ENCODE peak calls at places on chromosomes 6 and 20, in nine cellular contexts. Q is mucosa of descending colon; M is tibial artery; D is heart left ventricle; C is retinal pigment epithelial cell; F is stomach; A is fibroblast of pulmonary artery; O is CD8-positive, alpha-beta T cell; R is A549. N is an unnamed sample.
A peak's percentile ranks its signal among the peaks of the same experiment; 100 is the strongest.

GRCh38 chr6:28544211-28544610 is 18.5 kb downstream of the GPX5 start:
- DNase-seq in Q (no peak), M (no peak), D (no peak), C (no peak), F (no peak), A (no peak), O (no peak), R (no peak), N (no peak)

GRCh38 chr6:111972714-111973678 is 80.9 kb upstream of the CCN6 start:
- DNase-seq in Q (no peak), M (peak; percentile 80), D (peak; percentile 29), C (peak; percentile 75), F (no peak), A (peak; percentile 97), O (peak; percentile 41), R (peak; percentile 19), N (no peak)

GRCh38 chr20:32626407-32626806 is 41.3 kb upstream of the NOL4L start:
- DNase-seq in Q (no peak), M (no peak), D (no peak), C (no peak), F (no peak), A (no peak), O (no peak), R (no peak), N (no peak)

GRCh38 chr20:23118144-23118543 is 32.0 kb upstream of the CD93 start:
- DNase-seq in Q (no peak), M (no peak), D (no peak), C (no peak), F (no peak), A (no peak), O (no peak), R (no peak), N (peak; percentile 78)

GRCh38 chr6:53165333-53165732 is 16.7 kb upstream of the GCM1 start:
- DNase-seq in Q (no peak), M (no peak), D (no peak), C (no peak), F (no peak), A (no peak), O (no peak), R (no peak), N (no peak)

GRCh38 chr20:21832442-21833152 is 127.1 kb downstream of the PAX1 start:
- DNase-seq in Q (no peak), M (no peak), D (no peak), C (no peak), F (no peak), A (no peak), O (no peak), R (no peak), N (no peak)

GRCh38 chr6:28726569-28727309 is 197.0 kb downstream of the TRIM27 start:
- DNase-seq in Q (no peak), M (no peak), D (no peak), C (no peak), F (no peak), A (no peak), O (no peak), R (no peak), N (no peak)

GRCh38 chr6:131694832-131695426 is 6.3 kb downstream of the OR2A4 start:
- DNase-seq in Q (peak; percentile 66), M (no peak), D (peak; percentile 36), C (peak; percentile 16), F (peak; percentile 42), A (peak; percentile 76), O (no peak), R (peak; percentile 54), N (peak; percentile 68)

GRCh38 chr6:104957301-104958177 is 632 bp downstream of the LIN28B start:
- DNase-seq in Q (no peak), M (no peak), D (no peak), C (no peak), F (no peak), A (no peak), O (no peak), R (peak; percentile 52), N (no peak)

GRCh38 chr20:39605908-39606307 is 643.8 kb downstream of the DHX35 start:
- DNase-seq in Q (no peak), M (no peak), D (no peak), C (no peak), F (no peak), A (no peak), O (no peak), R (no peak), N (no peak)

GRCh38 chr20:9535457-9535856 is 21.1 kb downstream of the LAMP5 start:
- DNase-seq in Q (no peak), M (no peak), D (no peak), C (no peak), F (no peak), A (no peak), O (no peak), R (no peak), N (no peak)

GRCh38 chr6:110341671-110342304 is 16.4 kb downstream of the METTL24 start:
- DNase-seq in Q (peak; percentile 32), M (no peak), D (no peak), C (no peak), F (no peak), A (peak; percentile 53), O (no peak), R (peak; percentile 28), N (no peak)

GRCh38 chr6:32944265-32944664 is 3.4 kb upstream of the HLA-DMB start:
- DNase-seq in Q (peak; percentile 48), M (no peak), D (no peak), C (no peak), F (peak; percentile 45), A (no peak), O (peak; percentile 22), R (no peak), N (peak; percentile 53)

GRCh38 chr6:3402310-3403243 is 54.3 kb downstream of the SLC22A23 start:
- DNase-seq in Q (peak; percentile 60), M (no peak), D (no peak), C (no peak), F (no peak), A (no peak), O (no peak), R (no peak), N (no peak)

GRCh38 chr6:14123331-14124105 is 5.9 kb downstream of the CD83 start:
- DNase-seq in Q (no peak), M (no peak), D (no peak), C (no peak), F (no peak), A (no peak), O (no peak), R (no peak), N (no peak)

GRCh38 chr6:163771180-163771579 is 356.7 kb downstream of the QKI start:
- DNase-seq in Q (no peak), M (no peak), D (no peak), C (no peak), F (no peak), A (no peak), O (no peak), R (no peak), N (no peak)

GRCh38 chr20:18774207-18774606 is 39.4 kb upstream of the SCP2D1 start:
- DNase-seq in Q (no peak), M (no peak), D (no peak), C (no peak), F (no peak), A (no peak), O (no peak), R (no peak), N (no peak)

GRCh38 chr20:18783385-18783959 is 30.1 kb upstream of the SCP2D1 start:
- DNase-seq in Q (no peak), M (no peak), D (no peak), C (no peak), F (no peak), A (no peak), O (no peak), R (no peak), N (no peak)

GRCh38 chr20:18780731-18781130 is 32.9 kb upstream of the SCP2D1 start:
- DNase-seq in Q (no peak), M (no peak), D (no peak), C (no peak), F (no peak), A (no peak), O (no peak), R (no peak), N (no peak)

GRCh38 chr20:18781509-18781908 is 32.1 kb upstream of the SCP2D1 start:
- DNase-seq in Q (no peak), M (no peak), D (no peak), C (no peak), F (no peak), A (no peak), O (no peak), R (no peak), N (no peak)

DNA sequence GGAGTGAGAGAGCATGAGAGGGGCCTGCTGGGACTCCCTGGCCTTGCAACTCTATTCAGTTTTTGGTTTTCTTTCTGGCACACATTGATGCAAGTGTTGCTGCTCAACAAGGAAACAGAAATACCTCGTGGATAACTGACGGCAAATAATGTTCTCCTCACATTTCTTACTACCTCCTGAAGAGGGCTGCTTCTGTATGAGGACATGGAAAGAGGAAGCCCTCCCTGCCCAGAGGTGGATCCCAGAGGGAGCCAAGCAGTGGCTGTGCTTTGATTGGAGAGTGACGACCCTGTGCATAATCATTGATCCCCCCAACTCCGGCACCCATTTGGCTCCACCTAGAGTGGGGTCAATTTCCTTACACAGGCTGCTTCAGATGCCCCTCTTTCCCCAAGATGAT is 34.6 kb upstream of the SCP2D1 start:
- DNase-seq in Q (no peak), M (no peak), D (no peak), C (no peak), F (no peak), A (no peak), O (no peak), R (no peak), N (no peak)
- TF ChIP-seq CTCF in Q (no peak), M (no peak), D (no peak), C (no peak), F (no peak), A (no peak), O (no peak), R (no peak), N (no peak)

GRCh38 chr6:169802790-169803189 is 51.4 kb downstream of the ERMARD start:
- DNase-seq in Q (no peak), M (no peak), D (no peak), C (no peak), F (no peak), A (no peak), O (no peak), R (no peak), N (no peak)
- TF ChIP-seq CTCF in Q (no peak), M (no peak), D (no peak), C (no peak), F (no peak), A (no peak), O (no peak), R (no peak), N (no peak)

DNA sequence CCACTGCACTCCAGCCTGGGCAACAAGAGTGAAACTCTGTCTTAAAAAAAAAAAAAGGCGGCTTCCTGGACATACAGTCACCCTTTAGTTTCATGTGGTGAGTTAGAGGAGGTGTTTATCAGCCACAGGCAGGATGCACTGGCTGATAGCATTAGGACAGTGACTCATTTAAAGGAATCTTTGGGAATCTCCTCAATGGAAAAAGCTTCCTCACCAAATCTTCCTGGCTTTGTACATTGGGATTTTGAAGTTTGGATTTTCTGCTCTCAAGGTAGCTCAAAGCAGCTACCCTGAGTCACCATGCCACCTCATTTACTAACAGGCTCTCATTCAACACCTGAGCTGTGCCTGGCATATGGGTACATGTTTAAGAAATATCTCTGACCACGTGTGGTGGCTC is 20.2 kb downstream of the PRPH2 start:
- DNase-seq in Q (no peak), M (no peak), D (no peak), C (no peak), F (no peak), A (peak; percentile 62), O (no peak), R (peak; percentile 17), N (no peak)
- TF ChIP-seq CTCF in Q (no peak), M (no peak), D (no peak), C (no peak), F (no peak), A (no peak), O (no peak), R (no peak), N (no peak)

GRCh38 chr20:61161649-61162210 is 90.3 kb upstream of the CDH4 start:
- DNase-seq in Q (no peak), M (no peak), D (no peak), C (no peak), F (no peak), A (no peak), O (no peak), R (no peak), N (no peak)
- TF ChIP-seq CTCF in Q (no peak), M (no peak), D (no peak), C (peak; percentile 14), F (no peak), A (no peak), O (no peak), R (peak; percentile 25), N (no peak)